ENCODE peak calls at places on chromosomes 4 and X, in four cellular contexts. One of them, this sample, is unnamed.

GRCh38 chr4:98242063-98242462 is 19.1 kb upstream of the RAP1GDS1 start:
- DNase-seq in NCI-H774: no peak
- DNase-seq in kidney tubule cell: no peak
- DNase-seq in stimulated activated CD4-positive, alpha-beta T cell treated with anti-CD3 and anti-CD28 coated beads, Interleukin-4, amount 100 ng/mL, for 48 hours: no peak
- DNase-seq in this sample: no peak

GRCh38 chr4:169164669-169165415 is 105.9 kb downstream of the SH3RF1 start:
- DNase-seq in stimulated activated CD4-positive, alpha-beta T cell treated with anti-CD3 and anti-CD28 coated beads, Interleukin-4, amount 100 ng/mL, for 48 hours: no peak
- DNase-seq in NCI-H774: no peak
- DNase-seq in kidney tubule cell: peak
- DNase-seq in this sample: no peak

GRCh38 chr4:131644619-131645018 is 1504.5 kb upstream of the PCDH10 start:
- DNase-seq in stimulated activated CD4-positive, alpha-beta T cell treated with anti-CD3 and anti-CD28 coated beads, Interleukin-4, amount 100 ng/mL, for 48 hours: no peak
- DNase-seq in kidney tubule cell: peak
- DNase-seq in NCI-H774: no peak
- DNase-seq in this sample: peak

GRCh38 chr4:10581022-10581421 is 103.5 kb downstream of the CLNK start:
- DNase-seq in stimulated activated CD4-positive, alpha-beta T cell treated with anti-CD3 and anti-CD28 coated beads, Interleukin-4, amount 100 ng/mL, for 48 hours: no peak
- DNase-seq in kidney tubule cell: no peak
- DNase-seq in NCI-H774: no peak
- DNase-seq in this sample: no peak

GRCh38 chr4:152281211-152281610 is 254.7 kb downstream of the FBXW7 start:
- DNase-seq in kidney tubule cell: no peak
- DNase-seq in NCI-H774: no peak
- DNase-seq in stimulated activated CD4-positive, alpha-beta T cell treated with anti-CD3 and anti-CD28 coated beads, Interleukin-4, amount 100 ng/mL, for 48 hours: no peak
- DNase-seq in this sample: no peak

GRCh38 chr4:54625391-54625790 is 32.4 kb upstream of the KIT start:
- DNase-seq in stimulated activated CD4-positive, alpha-beta T cell treated with anti-CD3 and anti-CD28 coated beads, Interleukin-4, amount 100 ng/mL, for 48 hours: no peak
- DNase-seq in NCI-H774: no peak
- DNase-seq in kidney tubule cell: no peak
- DNase-seq in this sample: no peak

GRCh38 chrX:116272328-116272727 is 101.8 kb downstream of the AGTR2 start:
- DNase-seq in kidney tubule cell: peak
- DNase-seq in NCI-H774: no peak
- DNase-seq in stimulated activated CD4-positive, alpha-beta T cell treated with anti-CD3 and anti-CD28 coated beads, Interleukin-4, amount 100 ng/mL, for 48 hours: no peak
- DNase-seq in this sample: peak

GRCh38 chrX:80812176-80812575 is 2.5 kb upstream of the BRWD3 start:
- DNase-seq in stimulated activated CD4-positive, alpha-beta T cell treated with anti-CD3 and anti-CD28 coated beads, Interleukin-4, amount 100 ng/mL, for 48 hours: no peak
- DNase-seq in kidney tubule cell: peak
- DNase-seq in NCI-H774: no peak
- DNase-seq in this sample: no peak

GRCh38 chr4:153060191-153060590 is 124.1 kb downstream of the FHDC1 start:
- DNase-seq in kidney tubule cell: no peak
- DNase-seq in NCI-H774: no peak
- DNase-seq in stimulated activated CD4-positive, alpha-beta T cell treated with anti-CD3 and anti-CD28 coated beads, Interleukin-4, amount 100 ng/mL, for 48 hours: no peak
- DNase-seq in this sample: no peak

GRCh38 chr4:71426381-71427042 is 87.7 kb downstream of the SLC4A4 start:
- DNase-seq in kidney tubule cell: no peak
- DNase-seq in stimulated activated CD4-positive, alpha-beta T cell treated with anti-CD3 and anti-CD28 coated beads, Interleukin-4, amount 100 ng/mL, for 48 hours: no peak
- DNase-seq in NCI-H774: no peak
- DNase-seq in this sample: no peak

GRCh38 chrX:96984538-96984937 is 100.8 kb downstream of the RPA4 start:
- DNase-seq in NCI-H774: no peak
- DNase-seq in kidney tubule cell: no peak
- DNase-seq in stimulated activated CD4-positive, alpha-beta T cell treated with anti-CD3 and anti-CD28 coated beads, Interleukin-4, amount 100 ng/mL, for 48 hours: no peak
- DNase-seq in this sample: no peak

GRCh38 chr4:190015538-190016368 is 11.3 kb downstream of the FRG2 start:
- DNase-seq in NCI-H774: no peak
- DNase-seq in stimulated activated CD4-positive, alpha-beta T cell treated with anti-CD3 and anti-CD28 coated beads, Interleukin-4, amount 100 ng/mL, for 48 hours: no peak
- DNase-seq in kidney tubule cell: no peak
- DNase-seq in this sample: no peak

GRCh38 chrX:153381684-153382532 is 19.2 kb downstream of the PNMA6E start:
- DNase-seq in stimulated activated CD4-positive, alpha-beta T cell treated with anti-CD3 and anti-CD28 coated beads, Interleukin-4, amount 100 ng/mL, for 48 hours: no peak
- DNase-seq in kidney tubule cell: peak
- DNase-seq in NCI-H774: peak
- DNase-seq in this sample: peak

GRCh38 chr4:85952518-85952917 is 407.3 kb downstream of the MAPK10 start:
- DNase-seq in NCI-H774: no peak
- DNase-seq in stimulated activated CD4-positive, alpha-beta T cell treated with anti-CD3 and anti-CD28 coated beads, Interleukin-4, amount 100 ng/mL, for 48 hours: no peak
- DNase-seq in kidney tubule cell: peak
- DNase-seq in this sample: no peak

GRCh38 chr4:38231626-38232025 is 271.4 kb downstream of the PTTG2 start:
- DNase-seq in NCI-H774: no peak
- DNase-seq in kidney tubule cell: no peak
- DNase-seq in stimulated activated CD4-positive, alpha-beta T cell treated with anti-CD3 and anti-CD28 coated beads, Interleukin-4, amount 100 ng/mL, for 48 hours: no peak
- DNase-seq in this sample: no peak

GRCh38 chr4:144374065-144374464 is 233.5 kb upstream of the GYPA start:
- DNase-seq in kidney tubule cell: no peak
- DNase-seq in NCI-H774: no peak
- DNase-seq in stimulated activated CD4-positive, alpha-beta T cell treated with anti-CD3 and anti-CD28 coated beads, Interleukin-4, amount 100 ng/mL, for 48 hours: no peak
- DNase-seq in this sample: no peak

GRCh38 chr4:41433361-41433760 is 104.6 kb upstream of the LIMCH1 start:
- DNase-seq in kidney tubule cell: no peak
- DNase-seq in stimulated activated CD4-positive, alpha-beta T cell treated with anti-CD3 and anti-CD28 coated beads, Interleukin-4, amount 100 ng/mL, for 48 hours: no peak
- DNase-seq in NCI-H774: no peak
- DNase-seq in this sample: no peak

GRCh38 chr4:7769936-7770674 is 169.6 kb downstream of the AFAP1 start:
- DNase-seq in stimulated activated CD4-positive, alpha-beta T cell treated with anti-CD3 and anti-CD28 coated beads, Interleukin-4, amount 100 ng/mL, for 48 hours: no peak
- DNase-seq in kidney tubule cell: no peak
- DNase-seq in NCI-H774: no peak
- DNase-seq in this sample: no peak

GRCh38 chrX:7908821-7909220 is 18.4 kb downstream of the PNPLA4 start:
- DNase-seq in NCI-H774: no peak
- DNase-seq in stimulated activated CD4-positive, alpha-beta T cell treated with anti-CD3 and anti-CD28 coated beads, Interleukin-4, amount 100 ng/mL, for 48 hours: no peak
- DNase-seq in kidney tubule cell: no peak
- DNase-seq in this sample: no peak

GRCh38 chrX:101958139-101958538 is 26.3 kb upstream of the ZMAT1 start:
- DNase-seq in NCI-H774: no peak
- DNase-seq in kidney tubule cell: no peak
- DNase-seq in stimulated activated CD4-positive, alpha-beta T cell treated with anti-CD3 and anti-CD28 coated beads, Interleukin-4, amount 100 ng/mL, for 48 hours: no peak
- DNase-seq in this sample: no peak

GRCh38 chr4:81466841-81467671 is 4.7 kb downstream of the RASGEF1B start:
- DNase-seq in stimulated activated CD4-positive, alpha-beta T cell treated with anti-CD3 and anti-CD28 coated beads, Interleukin-4, amount 100 ng/mL, for 48 hours: peak
- DNase-seq in NCI-H774: peak
- DNase-seq in kidney tubule cell: peak
- DNase-seq in this sample: no peak

GRCh38 chrX:21658152-21658737 is at the start of gene KLHL34:
- DNase-seq in kidney tubule cell: no peak
- DNase-seq in stimulated activated CD4-positive, alpha-beta T cell treated with anti-CD3 and anti-CD28 coated beads, Interleukin-4, amount 100 ng/mL, for 48 hours: no peak
- DNase-seq in NCI-H774: no peak
- DNase-seq in this sample: no peak

GRCh38 chr4:1012031-1012739 is 759 bp downstream of the FGFRL1 start:
- DNase-seq in stimulated activated CD4-positive, alpha-beta T cell treated with anti-CD3 and anti-CD28 coated beads, Interleukin-4, amount 100 ng/mL, for 48 hours: no peak
- DNase-seq in NCI-H774: no peak
- DNase-seq in kidney tubule cell: peak
- DNase-seq in this sample: no peak

GRCh38 chr4:40675166-40675565 is 45.5 kb upstream of the RBM47 start:
- DNase-seq in NCI-H774: no peak
- DNase-seq in kidney tubule cell: peak
- DNase-seq in stimulated activated CD4-positive, alpha-beta T cell treated with anti-CD3 and anti-CD28 coated beads, Interleukin-4, amount 100 ng/mL, for 48 hours: no peak
- DNase-seq in this sample: no peak

GRCh38 chrX:48945517-48946348 is 11.7 kb downstream of the OTUD5 start:
- DNase-seq in stimulated activated CD4-positive, alpha-beta T cell treated with anti-CD3 and anti-CD28 coated beads, Interleukin-4, amount 100 ng/mL, for 48 hours: no peak
- DNase-seq in kidney tubule cell: peak
- DNase-seq in NCI-H774: no peak
- DNase-seq in this sample: no peak

This sample was measured in non-pigmented ciliary epithelial cell.